ENCODE peak calls at places on chromosomes 12 and 14, in five cellular contexts. D is GM23248, B is DND-41, Y is pancreas, S is sigmoid colon. O is an unnamed sample.

GRCh38 chr14:73267474-73267873 is 30.2 kb downstream of the PAPLN start:
- DNase-seq in D (no peak), Y (no peak), B (no peak), S (no peak), O (no peak)

GRCh38 chr12:74412607-74413230 is 124.9 kb upstream of the ATXN7L3B start:
- DNase-seq in Y (no peak), B (no peak), S (no peak), D (peak), O (no peak)

GRCh38 chr12:87871061-87871460 is 158.1 kb downstream of the C12orf50 start:
- DNase-seq in Y (no peak), S (no peak), D (no peak), B (no peak), O (no peak)

GRCh38 chr12:20154060-20154459 is 214.3 kb upstream of the PDE3A start:
- DNase-seq in D (no peak), Y (no peak), B (peak), S (no peak), O (no peak)

GRCh38 chr12:121618659-121619233 is 7.6 kb upstream of the ORAI1 start:
- DNase-seq in B (no peak), S (no peak), Y (no peak), D (no peak), O (no peak)

GRCh38 chr14:49017451-49017850 is 568.7 kb downstream of the RPS29 start:
- DNase-seq in Y (no peak), B (no peak), D (no peak), S (no peak), O (no peak)

GRCh38 chr12:7006639-7007038 is 11.6 kb downstream of the LPCAT3 start:
- DNase-seq in S (no peak), B (no peak), D (no peak), Y (no peak), O (no peak)

GRCh38 chr14:21041676-21042433 is at the start of gene RNASE7:
- DNase-seq in S (no peak), Y (no peak), D (peak), B (no peak), O (no peak)

GRCh38 chr12:89521348-89522238 is 3.0 kb downstream of the GALNT4 start:
- DNase-seq in Y (no peak), D (no peak), B (no peak), S (no peak), O (no peak)

GRCh38 chr12:30126944-30127343 is 343.2 kb upstream of the TMTC1 start:
- DNase-seq in D (no peak), Y (no peak), B (no peak), S (no peak), O (no peak)

GRCh38 chr14:69154779-69155178 is 1.9 kb upstream of the DCAF5 start:
- DNase-seq in Y (no peak), D (peak), S (no peak), B (no peak), O (no peak)

GRCh38 chr14:97250925-97251324 is 453.7 kb downstream of the VRK1 start:
- DNase-seq in D (no peak), B (no peak), S (no peak), Y (no peak), O (no peak)
- H3K4me3 ChIP-seq in D (no peak), B (no peak), S (no peak), Y (no peak), O (no peak)

DNA sequence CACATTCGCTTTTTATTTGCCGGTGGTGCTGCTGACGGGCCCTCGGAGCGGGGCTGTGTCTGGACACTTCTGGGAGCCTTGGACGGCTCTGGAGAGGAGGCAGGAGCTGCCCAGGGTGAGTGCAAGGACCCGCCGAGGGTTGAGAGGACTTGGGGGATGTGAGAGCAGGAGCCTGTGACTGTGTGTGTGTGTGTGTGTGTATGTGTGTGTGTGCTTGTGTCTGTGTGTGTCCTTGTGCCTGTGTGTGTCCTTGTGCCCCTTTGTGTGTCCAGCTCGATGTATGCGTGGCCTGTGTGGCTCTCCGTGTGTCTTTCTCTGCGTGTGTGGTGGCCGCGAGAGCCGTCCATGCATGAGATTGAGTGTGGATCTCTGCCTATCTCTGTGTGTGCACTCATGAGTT is 179.6 kb upstream of the MYL2 start:
- DNase-seq in Y (no peak), B (no peak), D (no peak), S (no peak), O (no peak)
- H3K4me3 ChIP-seq in Y (no peak), B (no peak), D (no peak), S (no peak), O (no peak)

DNA sequence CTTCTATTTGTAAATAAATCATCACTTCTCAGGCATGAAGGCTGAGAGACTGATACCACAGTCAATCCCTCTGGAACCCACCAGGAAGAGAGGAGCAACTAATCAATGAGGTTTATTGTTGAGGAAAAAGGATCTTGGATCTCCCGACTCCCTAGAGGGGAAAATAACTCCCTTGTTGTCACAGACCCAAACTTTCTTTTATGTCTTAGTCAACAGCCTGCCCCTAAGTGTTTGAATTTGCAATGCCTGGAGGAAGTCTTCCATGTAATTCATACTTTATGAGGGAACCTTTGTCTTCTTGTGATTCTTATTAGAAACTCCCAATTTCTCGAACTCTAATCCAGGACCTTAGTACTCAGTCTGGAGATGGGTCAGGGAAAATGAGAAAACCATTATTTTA is 805.8 kb downstream of the DIO2 start:
- DNase-seq in D (no peak), S (no peak), B (no peak), Y (no peak), O (no peak)
- H3K4me3 ChIP-seq in D (no peak), S (no peak), B (no peak), Y (no peak), O (no peak)

DNA sequence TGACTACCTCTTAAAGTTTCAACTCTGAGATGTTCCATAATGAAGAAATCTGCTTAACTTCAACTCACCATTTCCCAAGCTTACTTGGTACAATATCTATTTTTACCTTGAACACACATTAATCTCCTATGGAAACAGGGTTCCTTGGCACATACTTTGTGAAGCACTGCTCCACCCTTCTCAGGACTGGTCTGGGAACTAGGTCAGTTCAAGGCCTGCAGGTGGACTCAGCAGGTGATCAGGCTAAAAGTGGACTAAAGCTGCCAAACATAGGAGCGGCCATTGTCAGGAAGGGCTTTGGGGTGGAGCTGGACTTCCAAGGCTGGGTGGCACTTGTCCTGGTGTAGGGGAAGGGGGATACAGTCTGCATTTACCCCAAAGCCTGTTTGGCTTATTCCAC is 202.3 kb downstream of the NUAK1 start:
- DNase-seq in S (no peak), B (no peak), D (no peak), Y (no peak), O (no peak)
- H3K4me3 ChIP-seq in S (no peak), B (no peak), D (no peak), Y (no peak), O (no peak)

GRCh38 chr12:57839996-57840395 is 6.5 kb downstream of the CTDSP2 start:
- DNase-seq in Y (no peak), S (no peak), B (no peak), D (no peak), O (no peak)

GRCh38 chr12:57836442-57837375 is 9.8 kb downstream of the CTDSP2 start:
- DNase-seq in D (peak), Y (no peak), B (peak), S (peak), O (peak)

GRCh38 chr12:57837779-57838562 is 8.6 kb downstream of the CTDSP2 start:
- DNase-seq in S (no peak), B (peak), Y (no peak), D (peak), O (peak)

GRCh38 chr12:57840701-57841100 is 5.8 kb downstream of the CTDSP2 start:
- DNase-seq in Y (no peak), B (no peak), D (peak), S (no peak), O (no peak)

GRCh38 chr12:57838594-57839302 is 7.8 kb downstream of the CTDSP2 start:
- DNase-seq in D (peak), Y (no peak), B (no peak), S (no peak), O (no peak)
- H3K4me3 ChIP-seq in D (peak), Y (no peak), B (no peak), S (no peak), O (no peak)

GRCh38 chr12:31298510-31298904 is 27.4 kb downstream of the SINHCAF start:
- DNase-seq in Y (no peak), S (no peak), B (no peak), D (no peak), O (no peak)
- H3K4me3 ChIP-seq in Y (no peak), S (no peak), B (no peak), D (no peak), O (no peak)

DNA sequence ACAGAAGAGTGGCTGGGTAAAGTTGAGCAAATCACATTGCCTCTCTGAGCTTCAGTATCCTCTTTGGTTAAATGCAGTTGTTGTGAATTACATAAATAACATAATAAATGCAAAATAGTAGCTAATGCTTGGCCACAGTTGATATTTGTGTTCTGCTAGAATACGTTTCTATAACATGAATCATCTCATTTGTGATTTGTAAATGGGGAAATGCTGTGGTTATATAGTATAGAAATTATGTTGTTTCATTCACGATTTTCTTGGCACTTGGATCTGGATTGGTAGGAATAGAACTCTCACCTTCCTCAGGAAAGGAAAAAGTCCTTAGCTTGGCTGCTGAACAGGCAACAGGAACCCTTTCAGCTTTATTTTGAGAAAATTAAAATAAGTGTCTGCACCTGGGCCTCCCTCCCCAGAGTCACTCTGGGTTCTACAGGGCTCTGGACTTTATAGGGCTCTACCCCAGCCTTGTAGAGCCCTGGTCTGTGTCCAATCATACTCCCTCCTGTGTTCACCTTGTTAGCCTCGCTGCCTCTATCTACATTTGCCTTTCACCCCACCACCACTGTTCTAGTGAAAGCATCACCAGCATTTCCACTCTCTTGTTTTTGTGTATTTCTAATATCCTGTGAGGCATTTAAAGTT is 107.7 kb upstream of the BCAT1 start:
- DNase-seq in S (no peak), Y (no peak), D (no peak), B (no peak), O (no peak)
- H3K4me3 ChIP-seq in S (no peak), Y (no peak), D (no peak), B (no peak), O (no peak)

O was measured in CD4-positive, alpha-beta memory T cell.